ENCODE peak calls at places on chromosomes 5 and 9, in seven cellular contexts. V is left ventricle myocardium inferior; X is dorsolateral prefrontal cortex; C is fibroblast of villous mesenchyme; W is Jurkat, Clone E6-1; H is NCI-H1105 treated with DMSO at 0.1 percent for 48 hours; Y is fibroblast of pulmonary artery. I is an unnamed sample.

GRCh38 chr9:84331119-84331791 is 9.3 kb downstream of the SLC28A3 start:
- DNase-seq in V (no peak), X (no peak), C (peak; percentile 29), W (no peak), Y (peak; percentile 39), H (no peak), I (no peak)

GRCh38 chr5:117103703-117104102 is 529.1 kb upstream of the SEMA6A start:
- DNase-seq in C (no peak), V (no peak), Y (no peak), H (peak; percentile 54), X (no peak), W (no peak), I (no peak)

GRCh38 chr5:74336286-74336685 is 304.2 kb downstream of the ENC1 start:
- DNase-seq in V (no peak), W (no peak), X (no peak), H (no peak), Y (no peak), C (no peak), I (no peak)

GRCh38 chr9:123487944-123488343 is 131.9 kb downstream of the CRB2 start:
- DNase-seq in Y (no peak), H (no peak), W (no peak), X (peak; percentile 53), C (no peak), V (no peak), I (no peak)

GRCh38 chr9:127444921-127445850 is 6.0 kb downstream of the RPL12 start:
- DNase-seq in C (no peak), W (no peak), X (no peak), Y (no peak), V (no peak), H (no peak), I (no peak)

GRCh38 chr5:57173026-57173317 is 887 bp upstream of the GPBP1 start:
- DNase-seq in C (no peak), W (no peak), X (peak; percentile 64), Y (no peak), H (no peak), V (no peak), I (no peak)

GRCh38 chr5:176133289-176133870 is 104.8 kb upstream of the SIMC1 start:
- DNase-seq in C (no peak), X (no peak), V (no peak), Y (no peak), W (no peak), H (no peak), I (no peak)

GRCh38 chr9:4615778-4616177 is 46.3 kb upstream of the PLPP6 start:
- DNase-seq in X (no peak), Y (no peak), C (no peak), V (no peak), H (no peak), W (no peak), I (no peak)

GRCh38 chr5:129460951-129461815 is 1.1 kb downstream of the ADAMTS19 start:
- DNase-seq in V (peak; percentile 23), W (peak; percentile 70), C (peak; percentile 47), Y (peak; percentile 38), X (no peak), H (peak; percentile 27), I (no peak)

GRCh38 chr9:104980039-104980654 is 52.2 kb upstream of the ABCA1 start:
- DNase-seq in X (no peak), C (no peak), W (no peak), H (no peak), V (no peak), Y (peak; percentile 33), I (no peak)

GRCh38 chr5:148619484-148619883 is 34.8 kb downstream of the HTR4 start:
- DNase-seq in Y (no peak), W (no peak), H (no peak), X (no peak), V (no peak), C (no peak), I (no peak)

GRCh38 chr5:62578540-62578939 is at the start of gene LRRC70:
- DNase-seq in H (no peak), W (peak; percentile 94), Y (peak; percentile 96), C (peak; percentile 75), X (no peak), V (no peak), I (no peak)

GRCh38 chr5:149358294-149358651 is 427 bp downstream of the PCYOX1L start:
- DNase-seq in C (no peak), W (no peak), V (peak; percentile 42), H (peak; percentile 33), X (peak; percentile 57), Y (no peak), I (no peak)

GRCh38 chr5:146447734-146448380 is 724 bp downstream of the TCERG1 start:
- DNase-seq in C (peak; percentile 44), V (no peak), X (no peak), Y (peak; percentile 28), W (peak; percentile 58), H (no peak), I (no peak)

GRCh38 chr9:130659699-130660248 is 4.6 kb upstream of the PRDM12 start:
- DNase-seq in C (no peak), Y (no peak), W (no peak), X (no peak), H (no peak), V (no peak), I (no peak)

GRCh38 chr9:125904155-125904841 is 157.1 kb downstream of the PBX3 start:
- DNase-seq in X (no peak), H (peak; percentile 82), Y (no peak), V (no peak), C (peak; percentile 25), W (no peak), I (no peak)

GRCh38 chr9:37952731-37953130 is 48.8 kb upstream of the SLC25A51 start:
- DNase-seq in W (no peak), V (no peak), X (no peak), Y (peak; percentile 76), H (no peak), C (peak; percentile 77), I (no peak)

GRCh38 chr5:56190500-56190899 is 42.6 kb downstream of the ANKRD55 start:
- DNase-seq in Y (peak; percentile 94), C (peak; percentile 43), V (peak; percentile 28), X (no peak), H (no peak), W (peak; percentile 48), I (no peak)